ENCODE peak calls at places on chromosomes 1 and 21, in seven cellular contexts. H, S, G, O, I, N and M are unnamed samples.

GRCh38 chr21:45366931-45367401 is 38.0 kb upstream of the COL18A1 start:
- DNase-seq in H (peak), S (peak), G (peak), O (peak), I (peak), N (no peak), M (peak)

GRCh38 chr21:42799516-42799915 is 79.8 kb downstream of the WDR4 start:
- DNase-seq in H (no peak), S (no peak), G (no peak), O (no peak), I (no peak), N (no peak), M (no peak)

GRCh38 chr1:52553372-52554266 is 727 bp upstream of the TUT4 start:
- DNase-seq in H (peak), S (no peak), G (peak), O (peak), I (peak), N (peak), M (peak)

GRCh38 chr1:192475329-192475728 is 100.2 kb upstream of the RGS1 start:
- DNase-seq in H (no peak), S (no peak), G (no peak), O (no peak), I (no peak), N (no peak), M (no peak)

GRCh38 chr1:11571906-11572616 is 82.2 kb downstream of the FBXO2 start:
- DNase-seq in H (no peak), S (no peak), G (no peak), O (no peak), I (no peak), N (no peak), M (no peak)

GRCh38 chr1:116765962-116766361 is 11.7 kb downstream of the CD2 start:
- DNase-seq in H (no peak), S (peak), G (no peak), O (no peak), I (peak), N (no peak), M (peak)

GRCh38 chr21:38506606-38507331 is 8.5 kb upstream of the ERG start:
- DNase-seq in H (peak), S (no peak), G (no peak), O (no peak), I (no peak), N (no peak), M (no peak)

GRCh38 chr1:183609313-183609712 is 19.1 kb upstream of the NCF2 start:
- DNase-seq in H (peak), S (no peak), G (no peak), O (peak), I (peak), N (no peak), M (peak)

GRCh38 chr1:58864654-58865053 is 80.8 kb upstream of the JUN start:
- DNase-seq in H (no peak), S (no peak), G (no peak), O (no peak), I (no peak), N (no peak), M (no peak)

GRCh38 chr1:74205236-74205635 is 7.2 kb downstream of the FPGT start:
- DNase-seq in H (no peak), S (peak), G (no peak), O (no peak), I (peak), N (no peak), M (peak)

GRCh38 chr1:43789604-43790288 is 82.4 kb downstream of the ST3GAL3 start:
- DNase-seq in H (no peak), S (no peak), G (no peak), O (no peak), I (no peak), N (peak), M (no peak)

GRCh38 chr1:225817611-225818061 is 7.7 kb downstream of the EPHX1 start:
- DNase-seq in H (peak), S (peak), G (peak), O (peak), I (peak), N (no peak), M (peak)

GRCh38 chr21:37281993-37282392 is 14.9 kb upstream of the VPS26C start:
- DNase-seq in H (no peak), S (no peak), G (no peak), O (no peak), I (no peak), N (no peak), M (no peak)

GRCh38 chr1:156865258-156865657 is 4.6 kb downstream of the NTRK1 start:
- DNase-seq in H (no peak), S (no peak), G (no peak), O (no peak), I (no peak), N (no peak), M (no peak)

GRCh38 chr21:44737706-44738354 is 26.5 kb upstream of the TSPEAR start:
- DNase-seq in H (no peak), S (no peak), G (no peak), O (peak), I (peak), N (no peak), M (peak)

GRCh38 chr1:61426254-61426653 is 298.7 kb downstream of the TM2D1 start:
- DNase-seq in H (peak), S (no peak), G (no peak), O (no peak), I (peak), N (no peak), M (no peak)

GRCh38 chr21:43866233-43866632 is 1.2 kb downstream of the AGPAT3 start:
- DNase-seq in H (peak), S (peak), G (peak), O (peak), I (peak), N (no peak), M (peak)

GRCh38 chr1:161440312-161440894 is 64.9 kb upstream of the FCGR2A start:
- DNase-seq in H (peak), S (no peak), G (no peak), O (peak), I (peak), N (peak), M (peak)

GRCh38 chr1:150149490-150150453 is at the start of gene PLEKHO1:
- DNase-seq in H (peak), S (no peak), G (no peak), O (peak), I (peak), N (peak), M (peak)

GRCh38 chr1:150546294-150546937 is 2.8 kb upstream of the ADAMTSL4 start:
- DNase-seq in H (peak), S (no peak), G (no peak), O (no peak), I (no peak), N (no peak), M (no peak)

GRCh38 chr1:31987231-31987630 is 26.4 kb upstream of the KHDRBS1 start:
- DNase-seq in H (no peak), S (no peak), G (peak), O (no peak), I (no peak), N (no peak), M (no peak)

GRCh38 chr1:29122987-29123870 is 474 bp downstream of the TMEM200B start:
- DNase-seq in H (peak), S (no peak), G (no peak), O (peak), I (peak), N (no peak), M (peak)

GRCh38 chr1:234599617-234600417 is 10.2 kb downstream of the IRF2BP2 start:
- DNase-seq in H (peak), S (no peak), G (peak), O (peak), I (peak), N (peak), M (peak)

GRCh38 chr1:230276401-230276800 is 149.7 kb downstream of the PGBD5 start:
- DNase-seq in H (no peak), S (no peak), G (no peak), O (no peak), I (no peak), N (no peak), M (no peak)

GRCh38 chr1:44030606-44031050 is 634 bp downstream of the SLC6A9 start:
- DNase-seq in H (peak), S (no peak), G (no peak), O (peak), I (peak), N (peak), M (peak)

GRCh38 chr1:92476071-92476607 is 10.6 kb downstream of the GFI1 start:
- DNase-seq in H (no peak), S (no peak), G (no peak), O (no peak), I (no peak), N (peak), M (no peak)

GRCh38 chr1:97461782-97462181 is 459.1 kb downstream of the DPYD start:
- DNase-seq in H (no peak), S (no peak), G (no peak), O (no peak), I (no peak), N (no peak), M (no peak)

GRCh38 chr1:218488986-218489385 is 143.8 kb downstream of the TGFB2 start:
- DNase-seq in H (no peak), S (no peak), G (no peak), O (no peak), I (peak), N (no peak), M (peak)

GRCh38 chr1:89723144-89723543 is 90.2 kb downstream of the LRRC8C start:
- DNase-seq in H (no peak), S (no peak), G (no peak), O (no peak), I (no peak), N (no peak), M (no peak)

GRCh38 chr1:205430631-205431305 is 8.9 kb upstream of the LEMD1 start:
- DNase-seq in H (peak), S (no peak), G (no peak), O (peak), I (peak), N (peak), M (peak)

DNA sequence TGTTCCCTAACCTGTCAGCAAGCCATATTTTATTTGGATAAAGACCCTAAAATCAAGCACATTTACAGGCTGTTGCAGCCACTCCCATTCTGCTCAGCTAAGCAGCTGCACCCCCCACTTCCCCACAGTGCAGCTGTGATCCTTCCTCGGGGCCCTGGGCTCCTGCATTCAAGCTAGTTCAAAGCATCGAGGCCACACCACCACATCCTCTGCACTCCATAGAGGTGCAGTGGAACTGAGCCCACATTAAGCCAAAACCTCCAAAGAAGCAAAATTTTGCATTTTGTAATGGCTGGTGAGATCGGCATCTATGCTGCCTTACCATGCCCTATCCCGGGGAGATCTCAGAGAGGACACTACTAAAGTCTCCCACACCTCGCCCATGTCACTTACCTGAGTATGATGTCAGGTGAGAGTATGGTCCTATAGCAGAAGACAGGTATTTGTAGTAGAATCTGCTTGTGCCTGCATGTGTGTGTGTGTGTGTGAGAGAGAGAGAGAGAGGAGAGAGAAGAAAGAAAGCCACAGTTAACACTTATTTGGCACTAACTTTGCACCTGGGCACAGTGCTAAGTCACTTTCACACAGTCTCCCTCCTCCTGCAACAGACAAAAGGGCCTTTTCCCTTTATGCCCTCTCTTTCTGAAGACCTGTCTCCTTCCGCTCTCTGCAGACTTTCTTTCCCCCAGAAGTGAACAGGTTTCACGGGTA is 89.8 kb downstream of the KIF14 start:
- DNase-seq in H (no peak), S (no peak), G (no peak), O (no peak), I (no peak), N (peak), M (no peak)
- TF ChIP-seq CTCF in H (no peak), S (no peak), G (no peak), O (no peak), I (no peak), N (no peak), M (no peak)

GRCh38 chr21:33205476-33205875 is 24.3 kb upstream of the IFNAR2 start:
- DNase-seq in H (no peak), S (no peak), G (no peak), O (no peak), I (no peak), N (no peak), M (no peak)
- H3K4me3 ChIP-seq in H (no peak), S (no peak), G (no peak), O (no peak), I (no peak), N (peak), M (no peak)

DNA sequence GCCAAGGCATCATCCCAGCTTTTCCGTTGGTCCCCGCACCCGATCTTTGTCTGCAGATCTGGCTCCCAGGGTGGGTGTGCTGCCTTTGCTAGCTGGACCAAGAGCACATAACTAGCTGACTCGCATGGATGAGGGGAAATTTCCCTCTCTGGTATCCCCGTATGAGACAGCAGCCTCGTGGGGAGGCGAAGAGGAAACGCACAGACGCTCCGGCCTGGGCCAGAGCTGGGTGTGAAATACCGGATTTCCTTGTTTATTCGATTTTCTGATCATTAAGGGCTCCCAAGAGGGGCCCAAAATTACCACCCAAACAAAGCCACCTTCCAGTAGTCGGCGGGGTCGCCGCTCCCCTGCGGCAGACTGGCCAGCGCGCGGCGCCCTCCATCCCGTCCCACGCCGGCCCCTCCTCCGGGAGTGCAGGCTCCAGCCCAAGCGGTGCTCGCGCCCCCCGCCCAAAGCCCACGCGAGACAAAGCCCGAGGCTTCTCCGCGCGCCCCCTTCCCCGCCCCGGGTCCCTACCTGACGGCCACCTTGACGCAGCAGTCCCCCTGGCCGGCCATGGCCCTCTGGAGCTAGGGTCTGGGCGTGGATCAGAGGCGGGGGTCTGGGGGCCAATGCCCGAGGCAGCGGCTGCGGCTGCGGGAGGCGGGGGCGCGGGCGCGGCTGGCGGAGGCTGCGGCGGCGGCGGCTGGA is 544 bp downstream of the KIF21B start:
- DNase-seq in H (no peak), S (no peak), G (no peak), O (no peak), I (no peak), N (no peak), M (no peak)
- TF ChIP-seq CTCF in H (no peak), S (no peak), G (no peak), O (peak), I (no peak), N (no peak), M (no peak)

DNA sequence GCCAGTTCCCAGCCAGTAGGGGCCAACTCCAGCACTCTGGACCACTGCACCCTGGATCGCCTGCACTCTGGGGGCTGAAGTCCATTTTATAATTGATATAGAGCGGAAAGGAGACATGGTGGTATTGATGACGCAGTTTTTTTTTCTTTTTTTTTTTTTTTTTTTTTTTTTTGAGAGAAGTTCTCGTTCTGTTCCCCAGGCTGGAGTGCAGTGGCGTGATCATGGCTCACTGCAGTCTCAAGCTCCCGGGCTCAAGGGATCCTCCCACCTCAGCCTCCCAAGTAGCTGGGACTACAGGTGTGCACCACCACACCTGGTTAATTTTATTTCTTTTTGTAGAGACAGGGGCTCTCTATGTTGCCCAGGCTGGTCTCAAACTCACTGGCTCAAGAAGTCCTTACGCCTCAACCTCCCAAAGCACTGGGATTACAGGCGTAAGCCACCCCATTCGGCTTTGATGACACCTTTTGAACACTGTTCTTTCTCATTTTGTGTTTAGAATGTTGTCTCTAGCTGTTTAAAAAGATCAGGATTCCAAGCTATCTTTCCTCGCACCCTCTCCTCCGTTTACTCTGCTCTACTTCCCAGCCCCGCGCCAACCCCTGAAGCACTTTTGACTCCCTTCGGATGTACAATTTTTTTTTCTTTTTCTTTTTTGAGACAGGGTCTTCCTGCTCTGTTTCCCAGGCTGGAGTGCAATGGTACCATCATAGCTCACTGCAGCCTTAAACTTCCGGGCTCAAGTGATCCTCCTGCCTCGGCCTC is 960 bp downstream of the MX2 start:
- DNase-seq in H (no peak), S (no peak), G (no peak), O (no peak), I (no peak), N (no peak), M (no peak)
- H3K4me3 ChIP-seq in H (peak), S (peak), G (no peak), O (no peak), I (no peak), N (peak), M (peak)